ENCODE peak calls at places on chromosomes 1 and 21, in four cellular contexts. C, Z, S and E are unnamed samples.

GRCh38 chr21:41620982-41621381 is 113.0 kb upstream of the TMPRSS2 start:
- DNase-seq in C (no peak), Z (no peak), S (no peak), E (no peak)

GRCh38 chr1:44408181-44409018 is 3.3 kb downstream of the RNF220 start:
- DNase-seq in C (no peak), Z (peak; percentile 18), S (no peak), E (no peak)

GRCh38 chr1:89274431-89274857 is 1.8 kb upstream of the GBP5 start:
- DNase-seq in C (peak; percentile 79), Z (peak; percentile 68), S (no peak), E (no peak)

GRCh38 chr1:3688356-3688755 is 36.0 kb downstream of the TP73 start:
- DNase-seq in C (no peak), Z (no peak), S (no peak), E (no peak)

GRCh38 chr1:239288964-239289535 is 97.3 kb upstream of the CHRM3 start:
- DNase-seq in C (no peak), Z (peak; percentile 15), S (no peak), E (no peak)

GRCh38 chr1:68049941-68050878 is at the start of gene DIRAS3:
- DNase-seq in C (peak; percentile 46), Z (peak; percentile 78), S (peak; percentile 20), E (no peak)

GRCh38 chr21:45836268-45836655 is 145.3 kb upstream of the COL6A1 start:
- DNase-seq in C (no peak), Z (peak; percentile 33), S (no peak), E (no peak)

GRCh38 chr1:183905497-183905896 is 100.6 kb downstream of the RGL1 start:
- DNase-seq in C (no peak), Z (no peak), S (no peak), E (no peak)

GRCh38 chr1:27057389-27057788 is 44.7 kb upstream of the TENT5B start:
- DNase-seq in C (no peak), Z (no peak), S (no peak), E (peak; percentile 38)

GRCh38 chr1:224996266-224996665 is 66.8 kb downstream of the DNAH14 start:
- DNase-seq in C (peak; percentile 60), Z (peak; percentile 47), S (no peak), E (no peak)

GRCh38 chr21:41611966-41612606 is 104.1 kb upstream of the TMPRSS2 start:
- DNase-seq in C (peak; percentile 69), Z (peak; percentile 33), S (peak; percentile 78), E (peak; percentile 59)

GRCh38 chr1:92479587-92479986 is 7.1 kb downstream of the GFI1 start:
- DNase-seq in C (no peak), Z (no peak), S (no peak), E (no peak)

GRCh38 chr1:92481598-92482403 is 4.9 kb downstream of the GFI1 start:
- DNase-seq in C (peak; percentile 6), Z (no peak), S (peak; percentile 21), E (no peak)

GRCh38 chr1:92480200-92480812 is 6.4 kb downstream of the GFI1 start:
- DNase-seq in C (no peak), Z (no peak), S (peak; percentile 25), E (no peak)

GRCh38 chr1:92482404-92482664 is 4.4 kb downstream of the GFI1 start:
- DNase-seq in C (no peak), Z (no peak), S (no peak), E (no peak)

DNA sequence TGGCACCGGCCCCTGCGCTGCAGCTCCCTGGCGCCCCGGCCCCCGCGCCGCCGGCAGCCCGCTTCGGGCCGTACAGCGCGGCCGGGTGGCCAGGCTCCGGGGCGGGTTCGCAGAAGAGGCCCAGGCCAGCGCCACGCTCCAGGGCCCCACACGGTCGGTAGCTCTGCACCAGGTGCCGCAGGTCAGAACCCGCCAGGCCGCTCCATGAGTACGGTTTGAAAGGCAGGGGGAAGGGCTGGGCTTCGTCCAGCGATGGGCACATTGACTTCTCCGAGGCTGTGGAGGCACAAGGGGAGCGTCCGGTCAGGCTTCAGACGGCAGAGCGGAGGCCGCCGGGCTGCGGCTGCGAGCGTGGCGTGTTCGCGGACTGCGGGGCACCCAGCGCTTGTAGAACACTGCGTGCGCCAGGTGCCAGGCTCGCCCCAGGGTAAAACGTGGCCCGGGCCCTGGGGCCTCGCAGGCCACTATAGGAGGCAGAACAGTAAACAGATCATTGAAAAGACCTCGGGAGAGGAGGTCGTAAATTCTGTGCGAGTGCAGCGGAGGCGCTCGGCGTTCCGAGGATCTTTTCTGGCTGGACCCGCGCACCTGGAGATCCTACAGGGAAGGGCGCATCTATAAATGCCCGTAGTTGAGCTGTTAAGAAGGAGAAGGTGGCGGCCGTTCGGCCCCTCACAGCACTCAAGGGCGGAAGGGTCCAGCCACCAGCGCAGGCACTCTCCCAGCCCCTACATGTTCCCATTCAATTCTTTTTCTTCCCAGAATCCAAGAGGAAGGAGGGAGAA is 5.7 kb downstream of the GFI1 start:
- DNase-seq in C (no peak), Z (no peak), S (no peak), E (no peak)
- H3K4me3 ChIP-seq in C (no peak overlapping the region), Z (no peak overlapping the region), S (peak overlapping the region; percentile 18), E (peak overlapping the region; percentile 44)

DNA sequence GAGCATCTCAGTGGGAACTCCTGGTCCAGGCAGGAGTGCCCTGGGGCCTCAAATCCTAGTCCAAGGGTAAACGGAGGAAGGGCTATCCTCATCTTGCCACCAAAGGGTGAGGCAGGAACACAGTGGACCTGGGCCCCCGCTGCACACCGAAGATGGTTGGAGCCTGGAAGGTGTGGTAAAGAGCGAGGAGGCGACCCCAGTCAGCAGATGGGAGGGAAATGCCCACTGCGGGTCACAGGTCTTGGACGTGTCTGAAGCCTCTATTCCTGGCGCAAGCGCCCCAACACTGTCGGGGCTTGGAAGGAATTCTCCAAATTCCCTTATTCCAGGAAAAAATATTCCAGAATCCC is 38.5 kb upstream of the SYNC start:
- DNase-seq in C (no peak), Z (no peak), S (peak; percentile 41), E (no peak)
- H3K9ac ChIP-seq in C (peak overlapping the region; percentile 25), Z (peak overlapping the region; percentile 48), S (peak overlapping the region; percentile 84), E (peak overlapping the region; percentile 87)

GRCh38 chr1:206732508-206732907 is 38.1 kb upstream of the IL19 start:
- DNase-seq in C (no peak), Z (no peak), S (no peak), E (no peak)

GRCh38 chr1:206729507-206729906 is 41.1 kb upstream of the IL19 start:
- DNase-seq in C (no peak), Z (no peak), S (no peak), E (no peak)

GRCh38 chr1:206727981-206728380 is 42.6 kb upstream of the IL19 start:
- DNase-seq in C (no peak), Z (no peak), S (no peak), E (no peak)

GRCh38 chr1:206728588-206728987 is 42.0 kb upstream of the IL19 start:
- DNase-seq in C (no peak), Z (no peak), S (no peak), E (no peak)

GRCh38 chr1:206729050-206729449 is 41.5 kb upstream of the IL19 start:
- DNase-seq in C (no peak), Z (no peak), S (no peak), E (no peak)
- H3K36me3 ChIP-seq in C (peaks cover 6% of the 10 kb centered on the region), Z (peaks cover 19% of the 10 kb centered on the region), S (peaks cover 10% of the 10 kb centered on the region), E (peaks cover 54% of the 10 kb centered on the region)

DNA sequence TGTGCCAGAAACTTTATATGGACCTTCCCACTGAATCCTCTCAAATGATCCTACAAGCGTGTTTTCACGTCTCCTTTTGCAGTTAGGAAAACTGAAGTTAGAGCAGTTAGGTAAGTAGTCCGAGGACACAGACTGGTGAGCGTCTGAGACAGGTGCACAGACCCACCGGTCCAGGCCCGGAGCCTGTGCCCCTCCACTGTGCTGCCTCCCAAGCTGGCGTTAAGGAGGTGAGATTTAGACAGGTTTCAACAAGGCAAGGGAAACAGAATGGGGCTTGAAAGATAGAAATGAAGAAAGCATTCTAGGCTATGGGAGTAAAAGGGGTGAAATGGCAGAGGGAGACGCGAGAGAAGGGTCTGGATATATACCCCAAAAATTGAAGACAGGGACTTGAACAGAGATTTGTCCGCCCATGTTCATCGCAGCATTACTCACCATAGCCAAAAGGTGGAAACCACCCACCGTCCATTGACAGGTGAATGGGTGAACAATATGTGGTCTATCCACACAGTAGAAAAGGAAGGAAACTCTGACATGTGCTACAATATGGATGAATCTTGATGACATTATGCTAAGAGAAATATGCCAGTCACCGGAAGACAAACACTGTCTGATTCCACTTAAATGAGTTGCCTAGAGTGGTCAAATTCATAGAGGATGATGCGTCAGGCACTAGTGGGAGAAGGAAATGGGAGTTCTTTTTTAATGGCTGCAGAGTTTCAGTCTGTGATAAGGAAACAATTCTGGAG is 15.7 kb upstream of the PKP1 start:
- DNase-seq in C (peak; percentile 93), Z (peak; percentile 80), S (peak; percentile 4), E (no peak)
- H3K4me3 ChIP-seq in C (no peak overlapping the region), Z (no peak overlapping the region), S (no peak overlapping the region), E (no peak overlapping the region)

GRCh38 chr21:43279578-43279894 is 110.7 kb downstream of the CRYAA start:
- DNase-seq in C (no peak), Z (no peak), S (no peak), E (no peak)

GRCh38 chr21:43280949-43281633 is 112.3 kb downstream of the CRYAA start:
- DNase-seq in C (no peak), Z (no peak), S (no peak), E (no peak)

GRCh38 chr21:43278359-43278758 is 109.6 kb downstream of the CRYAA start:
- DNase-seq in C (no peak), Z (no peak), S (no peak), E (no peak)

GRCh38 chr21:43277481-43278351 is 108.9 kb downstream of the CRYAA start:
- DNase-seq in C (no peak), Z (no peak), S (no peak), E (no peak)

GRCh38 chr21:43278766-43279577 is 110.2 kb downstream of the CRYAA start:
- DNase-seq in C (no peak), Z (no peak), S (no peak), E (no peak)
- H3K9ac ChIP-seq in C (no peak overlapping the region), Z (no peak overlapping the region), S (no peak overlapping the region), E (peak overlapping the region; percentile 37)

GRCh38 chr21:38790038-38790437 is 15.7 kb upstream of the ETS2 start:
- DNase-seq in C (no peak), Z (no peak), S (peak; percentile 67), E (no peak)

GRCh38 chr21:38787461-38788274 is 18.1 kb upstream of the ETS2 start:
- DNase-seq in C (peak; percentile 99), Z (peak; percentile 89), S (peak; percentile 86), E (no peak)

GRCh38 chr21:38790961-38791360 is 14.8 kb upstream of the ETS2 start:
- DNase-seq in C (no peak), Z (no peak), S (no peak), E (no peak)

GRCh38 chr21:38788275-38788911 is 17.3 kb upstream of the ETS2 start:
- DNase-seq in C (no peak), Z (no peak), S (no peak), E (no peak)

GRCh38 chr21:38789275-38789674 is 16.5 kb upstream of the ETS2 start:
- DNase-seq in C (no peak), Z (no peak), S (no peak), E (no peak)
- H3K36me3 ChIP-seq in C (no peaks in the 10 kb centered on the region), Z (no peaks in the 10 kb centered on the region), S (no peaks in the 10 kb centered on the region), E (no peaks in the 10 kb centered on the region)